ENCODE peak calls at places on chromosomes 7 and 10, in six cellular contexts. One of them, this sample, is unnamed.

GRCh38 chr10:31064334-31064733 is 32.7 kb upstream of the ZNF438 start:
- DNase-seq in GM23248: peak
- DNase-seq in right atrium auricular region: no peak
- DNase-seq in tibial nerve: peak
- DNase-seq in fibroblast of lung: peak
- DNase-seq in ovary: no peak
- DNase-seq in this sample: no peak

GRCh38 chr7:120274899-120275298 is 1.9 kb downstream of the KCND2 start:
- DNase-seq in GM23248: no peak
- DNase-seq in right atrium auricular region: no peak
- DNase-seq in tibial nerve: no peak
- DNase-seq in fibroblast of lung: no peak
- DNase-seq in ovary: no peak
- DNase-seq in this sample: no peak

GRCh38 chr7:44724276-44724675 is 24.4 kb upstream of the ZMIZ2 start:
- DNase-seq in GM23248: no peak
- DNase-seq in right atrium auricular region: no peak
- DNase-seq in tibial nerve: no peak
- DNase-seq in fibroblast of lung: no peak
- DNase-seq in ovary: no peak
- DNase-seq in this sample: no peak

GRCh38 chr7:93337047-93337446 is 104.9 kb downstream of the VPS50 start:
- DNase-seq in GM23248: no peak
- DNase-seq in right atrium auricular region: no peak
- DNase-seq in tibial nerve: no peak
- DNase-seq in fibroblast of lung: no peak
- DNase-seq in ovary: no peak
- DNase-seq in this sample: no peak

GRCh38 chr7:108452707-108453106 is 3.5 kb downstream of the NRCAM start:
- DNase-seq in GM23248: peak
- DNase-seq in right atrium auricular region: no peak
- DNase-seq in tibial nerve: no peak
- DNase-seq in fibroblast of lung: peak
- DNase-seq in ovary: no peak
- DNase-seq in this sample: no peak

GRCh38 chr7:2107386-2108085 is 125.2 kb downstream of the MAD1L1 start:
- DNase-seq in GM23248: no peak
- DNase-seq in right atrium auricular region: no peak
- DNase-seq in tibial nerve: no peak
- DNase-seq in fibroblast of lung: no peak
- DNase-seq in ovary: no peak
- DNase-seq in this sample: peak

GRCh38 chr10:8064436-8064835 is 9.9 kb downstream of the GATA3 start:
- DNase-seq in GM23248: no peak
- DNase-seq in right atrium auricular region: no peak
- DNase-seq in tibial nerve: no peak
- DNase-seq in fibroblast of lung: no peak
- DNase-seq in ovary: no peak
- DNase-seq in this sample: no peak

GRCh38 chr10:6878067-6878412 is 298.0 kb upstream of the PRKCQ start:
- DNase-seq in GM23248: peak
- DNase-seq in right atrium auricular region: no peak
- DNase-seq in tibial nerve: no peak
- DNase-seq in fibroblast of lung: peak
- DNase-seq in ovary: no peak
- DNase-seq in this sample: no peak

GRCh38 chr10:66752714-66753113 is 173.1 kb upstream of the LRRTM3 start:
- DNase-seq in GM23248: peak
- DNase-seq in right atrium auricular region: no peak
- DNase-seq in tibial nerve: no peak
- DNase-seq in fibroblast of lung: peak
- DNase-seq in ovary: no peak
- DNase-seq in this sample: no peak

GRCh38 chr10:22544325-22545068 is 169.9 kb downstream of the PIP4K2A start:
- DNase-seq in GM23248: no peak
- DNase-seq in right atrium auricular region: no peak
- DNase-seq in tibial nerve: no peak
- DNase-seq in fibroblast of lung: no peak
- DNase-seq in ovary: no peak
- DNase-seq in this sample: no peak

GRCh38 chr10:46787321-46787615 is 124.0 kb upstream of the PTPN20 start:
- DNase-seq in GM23248: peak
- DNase-seq in right atrium auricular region: no peak
- DNase-seq in tibial nerve: no peak
- DNase-seq in fibroblast of lung: peak
- DNase-seq in ovary: no peak
- DNase-seq in this sample: peak

GRCh38 chr7:156207306-156207705 is 395.0 kb upstream of the SHH start:
- DNase-seq in GM23248: no peak
- DNase-seq in right atrium auricular region: no peak
- DNase-seq in tibial nerve: no peak
- DNase-seq in fibroblast of lung: no peak
- DNase-seq in ovary: no peak
- DNase-seq in this sample: no peak

GRCh38 chr10:127392351-127393235 is 156.5 kb upstream of the NPS start:
- DNase-seq in GM23248: no peak
- DNase-seq in right atrium auricular region: no peak
- DNase-seq in tibial nerve: no peak
- DNase-seq in fibroblast of lung: peak
- DNase-seq in ovary: no peak
- DNase-seq in this sample: peak

GRCh38 chr7:114865564-114865963 is 56.3 kb upstream of the MDFIC start:
- DNase-seq in GM23248: peak
- DNase-seq in right atrium auricular region: peak
- DNase-seq in tibial nerve: peak
- DNase-seq in fibroblast of lung: peak
- DNase-seq in ovary: peak
- DNase-seq in this sample: no peak

GRCh38 chr10:28997736-28998135 is 291.1 kb upstream of the LYZL1 start:
- DNase-seq in GM23248: no peak
- DNase-seq in right atrium auricular region: no peak
- DNase-seq in tibial nerve: no peak
- DNase-seq in fibroblast of lung: peak
- DNase-seq in ovary: no peak
- DNase-seq in this sample: no peak

GRCh38 chr7:79293655-79294142 is 159.8 kb downstream of the MAGI2 start:
- DNase-seq in GM23248: no peak
- DNase-seq in right atrium auricular region: no peak
- DNase-seq in tibial nerve: no peak
- DNase-seq in fibroblast of lung: peak
- DNase-seq in ovary: no peak
- DNase-seq in this sample: no peak

GRCh38 chr7:110877086-110877485 is 213.8 kb upstream of the LRRN3 start:
- DNase-seq in GM23248: peak
- DNase-seq in right atrium auricular region: no peak
- DNase-seq in tibial nerve: no peak
- DNase-seq in fibroblast of lung: peak
- DNase-seq in ovary: no peak
- DNase-seq in this sample: no peak

GRCh38 chr7:27868117-27868516 is 128.2 kb downstream of the TAX1BP1 start:
- DNase-seq in GM23248: peak
- DNase-seq in right atrium auricular region: no peak
- DNase-seq in tibial nerve: no peak
- DNase-seq in fibroblast of lung: peak
- DNase-seq in ovary: no peak
- DNase-seq in this sample: no peak

GRCh38 chr10:36766921-36767320 is 358.5 kb upstream of the ANKRD30A start:
- DNase-seq in GM23248: no peak
- DNase-seq in right atrium auricular region: no peak
- DNase-seq in tibial nerve: no peak
- DNase-seq in fibroblast of lung: no peak
- DNase-seq in ovary: no peak
- DNase-seq in this sample: no peak

GRCh38 chr10:88651131-88651541 is 13.1 kb upstream of the LIPF start:
- DNase-seq in GM23248: peak
- DNase-seq in right atrium auricular region: no peak
- DNase-seq in tibial nerve: no peak
- DNase-seq in fibroblast of lung: peak
- DNase-seq in ovary: no peak
- DNase-seq in this sample: no peak

GRCh38 chr10:72425133-72425532 is 70.4 kb upstream of the DNAJB12 start:
- DNase-seq in GM23248: no peak
- DNase-seq in right atrium auricular region: no peak
- DNase-seq in tibial nerve: no peak
- DNase-seq in fibroblast of lung: peak
- DNase-seq in ovary: no peak
- DNase-seq in this sample: peak

GRCh38 chr10:112818381-112818780 is 131.7 kb upstream of the TCF7L2 start:
- DNase-seq in GM23248: no peak
- DNase-seq in right atrium auricular region: no peak
- DNase-seq in tibial nerve: no peak
- DNase-seq in fibroblast of lung: no peak
- DNase-seq in ovary: no peak
- DNase-seq in this sample: no peak

GRCh38 chr10:110860576-110861241 is 11.0 kb upstream of the PDCD4 start:
- DNase-seq in GM23248: no peak
- DNase-seq in right atrium auricular region: no peak
- DNase-seq in tibial nerve: no peak
- DNase-seq in fibroblast of lung: no peak
- DNase-seq in ovary: no peak
- DNase-seq in this sample: no peak

GRCh38 chr10:110859947-110860376 is 11.8 kb upstream of the PDCD4 start:
- DNase-seq in GM23248: peak
- DNase-seq in right atrium auricular region: peak
- DNase-seq in tibial nerve: no peak
- DNase-seq in fibroblast of lung: peak
- DNase-seq in ovary: no peak
- DNase-seq in this sample: no peak

GRCh38 chr10:110859206-110859946 is 12.4 kb upstream of the PDCD4 start:
- DNase-seq in GM23248: peak
- DNase-seq in right atrium auricular region: peak
- DNase-seq in tibial nerve: no peak
- DNase-seq in fibroblast of lung: no peak
- DNase-seq in ovary: no peak
- DNase-seq in this sample: no peak

GRCh38 chr10:110857265-110858158 is 14.2 kb upstream of the PDCD4 start:
- DNase-seq in GM23248: peak
- DNase-seq in right atrium auricular region: peak
- DNase-seq in tibial nerve: no peak
- DNase-seq in fibroblast of lung: peak
- DNase-seq in ovary: no peak
- DNase-seq in this sample: peak

GRCh38 chr10:110858297-110858934 is 13.3 kb upstream of the PDCD4 start:
- DNase-seq in GM23248: no peak
- DNase-seq in right atrium auricular region: no peak
- DNase-seq in tibial nerve: no peak
- DNase-seq in fibroblast of lung: no peak
- DNase-seq in ovary: no peak
- DNase-seq in this sample: no peak
- H3K27ac ChIP-seq in GM23248: no peak
- H3K27ac ChIP-seq in right atrium auricular region: no peak
- H3K27ac ChIP-seq in tibial nerve: no peak
- H3K27ac ChIP-seq in fibroblast of lung: no peak
- H3K27ac ChIP-seq in ovary: peak
- H3K27ac ChIP-seq in this sample: peak

DNA sequence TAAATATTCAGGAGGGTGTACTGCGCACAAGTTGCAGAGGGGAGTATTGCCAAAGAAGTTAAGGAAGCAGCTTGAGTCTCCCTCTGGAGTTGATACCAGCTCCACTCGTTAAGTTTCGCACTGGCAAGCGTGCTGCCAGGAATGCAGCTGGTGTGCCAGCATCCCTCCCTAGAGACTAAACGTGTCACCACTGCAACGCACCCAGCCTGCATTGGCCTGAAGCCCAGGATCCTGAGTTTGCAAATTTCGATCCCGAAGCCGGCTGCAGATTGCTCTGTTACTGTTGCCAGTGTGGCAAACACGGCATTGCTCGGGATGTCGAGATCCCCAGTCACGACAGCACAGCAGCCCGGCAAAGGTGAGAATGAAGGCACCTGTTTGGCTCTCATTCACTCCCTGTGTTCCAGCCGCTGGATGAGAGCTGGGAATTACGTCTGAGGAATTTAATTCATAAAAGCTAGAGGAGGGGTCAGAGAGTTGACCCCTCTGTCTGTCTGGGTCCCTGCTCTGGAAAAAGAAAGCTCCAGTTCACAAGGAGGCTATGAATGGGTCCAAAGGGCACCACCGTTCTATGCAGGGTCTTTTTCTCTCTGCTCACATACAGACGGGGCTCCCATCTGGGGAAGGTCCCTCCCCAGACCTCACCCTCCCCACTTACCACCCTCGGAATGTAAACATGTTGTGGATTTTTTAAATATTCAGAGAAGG is 61.0 kb downstream of the NRP1 start:
- DNase-seq in GM23248: peak
- DNase-seq in right atrium auricular region: peak
- DNase-seq in tibial nerve: peak
- DNase-seq in fibroblast of lung: peak
- DNase-seq in ovary: peak
- DNase-seq in this sample: no peak
- H3K27ac ChIP-seq in GM23248: peak
- H3K27ac ChIP-seq in right atrium auricular region: peak
- H3K27ac ChIP-seq in tibial nerve: peak
- H3K27ac ChIP-seq in fibroblast of lung: peak
- H3K27ac ChIP-seq in ovary: peak
- H3K27ac ChIP-seq in this sample: no peak

GRCh38 chr7:157352506-157352905 is 15.7 kb downstream of the DNAJB6 start:
- DNase-seq in GM23248: no peak
- DNase-seq in right atrium auricular region: no peak
- DNase-seq in tibial nerve: no peak
- DNase-seq in fibroblast of lung: no peak
- DNase-seq in ovary: no peak
- DNase-seq in this sample: no peak

GRCh38 chr7:157348548-157348947 is 11.7 kb downstream of the DNAJB6 start:
- DNase-seq in GM23248: no peak
- DNase-seq in right atrium auricular region: no peak
- DNase-seq in tibial nerve: no peak
- DNase-seq in fibroblast of lung: no peak
- DNase-seq in ovary: no peak
- DNase-seq in this sample: no peak

DNA sequence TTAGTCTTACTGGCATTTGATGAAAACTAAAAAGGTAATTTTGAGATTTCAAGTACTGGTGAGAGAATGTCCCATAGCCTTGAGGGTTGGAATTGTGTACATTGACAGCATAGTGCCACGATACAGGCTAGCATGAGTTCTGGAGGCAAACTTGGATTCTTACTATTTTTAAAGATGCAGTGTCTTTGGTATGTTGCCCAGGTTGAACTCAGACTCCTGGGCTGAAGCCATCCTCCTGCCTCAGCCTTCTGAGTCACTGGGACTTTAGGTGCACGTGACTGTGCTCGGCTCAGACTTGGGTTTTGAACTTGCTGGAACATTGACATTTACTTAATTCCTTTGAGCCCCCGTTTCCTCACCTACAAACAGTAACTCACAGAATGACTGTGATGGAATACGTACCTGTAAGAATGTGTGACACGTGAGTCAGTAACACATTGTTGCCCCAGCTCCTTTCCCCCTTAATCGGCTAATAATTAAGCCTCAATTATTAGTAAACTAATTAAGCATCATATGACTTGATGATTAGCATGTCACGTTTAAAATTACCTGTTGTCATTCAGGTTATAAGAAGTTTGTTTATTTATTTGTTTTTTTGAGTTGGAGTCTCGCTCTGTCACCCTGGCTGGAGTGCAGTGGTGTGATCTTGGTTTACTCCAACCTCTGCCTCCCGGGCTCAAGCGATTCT is 10.6 kb downstream of the DNAJB6 start:
- DNase-seq in GM23248: peak
- DNase-seq in right atrium auricular region: peak
- DNase-seq in tibial nerve: peak
- DNase-seq in fibroblast of lung: peak
- DNase-seq in ovary: peak
- DNase-seq in this sample: no peak
- H3K27ac ChIP-seq in GM23248: peak
- H3K27ac ChIP-seq in right atrium auricular region: peak
- H3K27ac ChIP-seq in tibial nerve: no peak
- H3K27ac ChIP-seq in fibroblast of lung: no peak
- H3K27ac ChIP-seq in ovary: no peak
- H3K27ac ChIP-seq in this sample: no peak

GRCh38 chr7:75531359-75531821 is 39.3 kb downstream of the SPDYE5 start:
- DNase-seq in GM23248: peak
- DNase-seq in right atrium auricular region: no peak
- DNase-seq in tibial nerve: no peak
- DNase-seq in fibroblast of lung: no peak
- DNase-seq in ovary: no peak
- DNase-seq in this sample: no peak
- H3K27ac ChIP-seq in GM23248: no peak
- H3K27ac ChIP-seq in right atrium auricular region: peak
- H3K27ac ChIP-seq in tibial nerve: no peak
- H3K27ac ChIP-seq in fibroblast of lung: no peak
- H3K27ac ChIP-seq in ovary: no peak
- H3K27ac ChIP-seq in this sample: no peak

This sample was measured in substantia nigra.